ENCODE peak calls at places on chromosome 20, in eight cellular contexts. I is mucosa of descending colon; B is stimulated activated naive CD8-positive, alpha-beta T cell treated with anti-CD3 and anti-CD28 coated beads, Interleukin-15, Interleukin-2, amounts not matched to agents 100 U/mL and 50 U/mL, for 24 hours; Y is activated CD8-positive, alpha-beta T cell treated with anti-CD3 and anti-CD28 coated beads for 36 hours; Z is naive thymus-derived CD4-positive, alpha-beta T cell; M is stimulated activated effector memory CD8-positive, alpha-beta T cell treated with anti-CD3 and anti-CD28 coated beads, Interleukin-12 subunit alpha, Interleukin-12 subunit beta, amount 100 ng/mL, for 72 hours; S is gastroesophageal sphincter; Q is activated CD4-positive, CD25-positive, alpha-beta regulatory T cell treated with anti-CD3 and anti-CD28 coated beads, Interleukin-2, amount 50 U/mL, for 24 hours. H is an unnamed sample.

GRCh38 chr20:23540624-23541023 is 27.7 kb downstream of the CST9L start:
- ATAC-seq in Q (no peak), Z (no peak), Y (no peak), S (no peak), I (no peak), M (no peak), B (no peak), H (no peak)

GRCh38 chr20:33825340-33826269 is 14.5 kb downstream of the CHMP4B start:
- ATAC-seq in Z (no peak), B (no peak), S (no peak), Y (no peak), I (peak; percentile 81), M (no peak), Q (no peak), H (peak; percentile 28)

GRCh38 chr20:53522026-53522425 is 71.6 kb downstream of the ZNF217 start:
- ATAC-seq in S (no peak), Y (no peak), Z (no peak), M (no peak), I (no peak), B (no peak), Q (no peak), H (no peak)

GRCh38 chr20:39716796-39717341 is 754.7 kb downstream of the DHX35 start:
- ATAC-seq in I (no peak), Z (no peak), Q (no peak), Y (no peak), M (no peak), B (no peak), S (no peak), H (no peak)

GRCh38 chr20:47973519-47974233 is 188.4 kb upstream of the SULF2 start:
- ATAC-seq in S (peak; percentile 65), I (peak; percentile 48), Q (no peak), M (no peak), Z (no peak), B (no peak), Y (no peak), H (no peak)

GRCh38 chr20:25000268-25000801 is 7.8 kb upstream of the APMAP start:
- ATAC-seq in S (peak; percentile 90), Q (peak; percentile 35), M (peak; percentile 42), Y (peak; percentile 79), Z (no peak), B (peak; percentile 53), I (peak; percentile 42), H (no peak)

GRCh38 chr20:35539756-35540212 is 2.1 kb upstream of the ERGIC3 start:
- ATAC-seq in B (no peak), Y (peak; percentile 16), Z (no peak), I (peak; percentile 56), S (no peak), M (peak; percentile 24), Q (no peak), H (no peak)

GRCh38 chr20:59831024-59831900 is 102.2 kb downstream of the SYCP2 start:
- ATAC-seq in I (peak; percentile 35), B (no peak), Q (no peak), M (no peak), Y (no peak), S (no peak), Z (no peak), H (no peak)

GRCh38 chr20:20712004-20712473 is 405 bp downstream of the RALGAPA2 start:
- ATAC-seq in S (peak; percentile 47), B (no peak), M (peak; percentile 9), Q (no peak), Z (peak; percentile 3), I (peak; percentile 29), Y (no peak), H (peak; percentile 11)

GRCh38 chr20:4633780-4634179 is 87.9 kb upstream of the PRND start:
- ATAC-seq in Q (no peak), M (no peak), Y (no peak), B (no peak), S (no peak), Z (peak; percentile 55), I (peak; percentile 20), H (no peak)

GRCh38 chr20:49272654-49273053 is 5.2 kb downstream of the ZNFX1 start:
- ATAC-seq in S (no peak), I (no peak), Y (no peak), M (no peak), B (no peak), Q (no peak), Z (no peak), H (no peak)